ENCODE peak calls at places on chromosome 5, in five cellular contexts. Y, A, K, O and J are unnamed samples.
A peak's percentile ranks its signal among the peaks of the same experiment; 100 is the strongest.

GRCh38 chr5:28710360-28710759 is 1672.0 kb upstream of the CDH9 start:
- DNase-seq in Y (no peak), A (no peak), K (no peak), O (no peak), J (no peak)

GRCh38 chr5:160399402-160400353 is at the start of gene FAM200C:
- DNase-seq in Y (peak; percentile 82), A (peak; percentile 94), K (peak; percentile 95), O (peak; percentile 98), J (peak; percentile 95)

GRCh38 chr5:113202904-113203716 is 226.5 kb downstream of the DCP2 start:
- DNase-seq in Y (peak; percentile 77), A (peak; percentile 75), K (peak; percentile 42), O (peak; percentile 62), J (peak; percentile 41)

GRCh38 chr5:91016954-91017690 is 366.0 kb downstream of the ARRDC3 start:
- DNase-seq in Y (peak; percentile 25), A (peak; percentile 80), K (no peak), O (no peak), J (no peak)

GRCh38 chr5:122674412-122674811 is 100.5 kb upstream of the SNX2 start:
- DNase-seq in Y (no peak), A (no peak), K (no peak), O (no peak), J (no peak)

GRCh38 chr5:68356216-68356615 is 140.7 kb downstream of the PIK3R1 start:
- DNase-seq in Y (no peak), A (no peak), K (no peak), O (no peak), J (no peak)

GRCh38 chr5:66615894-66616293 is 19.7 kb downstream of the MAST4 start:
- DNase-seq in Y (no peak), A (no peak), K (no peak), O (no peak), J (no peak)

GRCh38 chr5:172172912-172173591 is 15.0 kb downstream of the STK10 start:
- DNase-seq in Y (no peak), A (no peak), K (no peak), O (no peak), J (no peak)

GRCh38 chr5:54844905-54845566 is 140.4 kb downstream of the ESM1 start:
- DNase-seq in Y (peak; percentile 32), A (peak; percentile 85), K (peak; percentile 65), O (no peak), J (no peak)

GRCh38 chr5:56977034-56977433 is 25.1 kb upstream of the MIER3 start:
- DNase-seq in Y (no peak), A (no peak), K (no peak), O (no peak), J (no peak)

GRCh38 chr5:16406630-16407029 is 59.0 kb downstream of the ZNF622 start:
- DNase-seq in Y (no peak), A (no peak), K (no peak), O (no peak), J (no peak)

GRCh38 chr5:33549982-33550567 is 109.3 kb downstream of the TARS1 start:
- DNase-seq in Y (no peak), A (no peak), K (no peak), O (peak; percentile 13), J (no peak)

GRCh38 chr5:73233461-73234151 is 60.6 kb downstream of the TMEM174 start:
- DNase-seq in Y (no peak), A (peak; percentile 22), K (peak; percentile 17), O (no peak), J (peak; percentile 60)

GRCh38 chr5:15021286-15022046 is 149.9 kb upstream of the ANKH start:
- DNase-seq in Y (peak; percentile 89), A (peak; percentile 56), K (no peak), O (no peak), J (no peak)

GRCh38 chr5:84861306-84861705 is 476.6 kb upstream of the EDIL3 start:
- DNase-seq in Y (peak; percentile 53), A (no peak), K (no peak), O (no peak), J (no peak)

GRCh38 chr5:140926211-140926902 is at the start of gene PCDHAC1:
- DNase-seq in Y (peak; percentile 5), A (peak; percentile 27), K (peak; percentile 77), O (peak; percentile 13), J (peak; percentile 95)

GRCh38 chr5:178241688-178242231 is 9.2 kb upstream of the PHYKPL start:
- DNase-seq in Y (no peak), A (no peak), K (no peak), O (no peak), J (no peak)

GRCh38 chr5:142717582-142718215 is 31.8 kb upstream of the FGF1 start:
- DNase-seq in Y (peak; percentile 39), A (peak; percentile 79), K (peak; percentile 76), O (no peak), J (peak; percentile 57)

GRCh38 chr5:171543486-171543885 is 124.0 kb downstream of the FGF18 start:
- DNase-seq in Y (no peak), A (peak; percentile 14), K (no peak), O (no peak), J (no peak)

GRCh38 chr5:120454094-120454798 is 9.9 kb upstream of the PRR16 start:
- DNase-seq in Y (peak; percentile 88), A (peak; percentile 90), K (peak; percentile 65), O (no peak), J (no peak)

GRCh38 chr5:93196986-93197385 is 384.0 kb downstream of the NR2F1-AS1 start:
- DNase-seq in Y (no peak), A (no peak), K (no peak), O (no peak), J (no peak)

GRCh38 chr5:17021363-17021932 is 85.4 kb upstream of the MYO10 start:
- DNase-seq in Y (no peak), A (no peak), K (no peak), O (no peak), J (no peak)

GRCh38 chr5:71013575-71013974 is 11.6 kb downstream of the NAIP start:
- DNase-seq in Y (no peak), A (no peak), K (peak; percentile 0), O (peak; percentile 42), J (peak; percentile 50)

GRCh38 chr5:80967500-80968181 is 7.5 kb downstream of the RASGRF2 start:
- DNase-seq in Y (peak; percentile 87), A (peak; percentile 88), K (peak; percentile 94), O (no peak), J (no peak)

GRCh38 chr5:63011158-63011557 is 432.5 kb downstream of the LRRC70 start:
- DNase-seq in Y (no peak), A (no peak), K (no peak), O (no peak), J (no peak)

GRCh38 chr5:76733049-76733417 is 17.1 kb downstream of the F2R start:
- DNase-seq in Y (no peak), A (no peak), K (no peak), O (no peak), J (no peak)

GRCh38 chr5:13581132-13581531 is 363.4 kb downstream of the DNAH5 start:
- DNase-seq in Y (no peak), A (no peak), K (no peak), O (no peak), J (no peak)

DNA sequence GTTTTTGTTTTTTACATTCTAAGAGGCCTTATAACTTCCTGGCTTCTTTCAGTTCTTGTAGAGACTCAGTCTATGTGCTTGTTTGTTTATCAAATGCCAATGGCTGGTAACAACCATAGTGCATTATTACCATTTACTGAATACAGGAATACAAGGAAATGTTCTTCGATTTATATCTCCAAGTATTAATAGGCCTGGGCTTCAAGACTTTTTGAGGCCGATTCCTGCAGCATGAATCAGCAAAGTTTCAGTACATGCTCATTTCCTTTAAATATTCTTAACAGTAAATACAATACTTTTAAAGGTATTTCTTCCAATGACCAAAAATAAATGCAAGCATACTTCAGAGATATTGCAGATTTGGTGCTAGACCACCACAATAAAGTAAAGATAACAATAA is 535.3 kb downstream of the EFNA5 start:
- DNase-seq in Y (peak; percentile 60), A (peak; percentile 39), K (peak; percentile 82), O (no peak), J (no peak)
- H3K9ac ChIP-seq in Y (no peak overlapping the region), A (no peak overlapping the region), K (peak overlapping the region; percentile 9), O (no peak overlapping the region), J (no peak overlapping the region)

GRCh38 chr5:118552731-118553360 is 435.5 kb downstream of the DTWD2 start:
- DNase-seq in Y (no peak), A (no peak), K (no peak), O (no peak), J (no peak)
- H3K9ac ChIP-seq in Y (no peak overlapping the region), A (no peak overlapping the region), K (no peak overlapping the region), O (no peak overlapping the region), J (no peak overlapping the region)

DNA sequence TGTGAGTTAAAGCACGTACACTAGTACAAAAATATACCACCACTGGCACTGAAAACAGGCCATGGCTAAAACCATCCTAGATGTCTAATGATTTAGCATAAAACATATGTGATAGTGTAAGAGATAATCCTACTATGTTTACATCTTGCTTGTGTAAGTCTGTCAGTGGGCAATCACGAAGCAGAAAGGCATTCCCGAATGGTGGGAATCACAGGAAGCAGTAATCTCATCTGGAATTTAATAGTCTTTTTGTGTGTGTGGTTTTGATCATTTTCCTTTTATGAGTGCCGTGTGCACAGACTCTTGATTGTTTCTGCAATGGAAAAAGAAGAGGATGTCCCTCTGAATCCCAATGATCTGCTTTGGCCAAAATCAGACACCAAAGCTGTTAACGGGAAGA is 200.5 kb downstream of the EBF1 start:
- DNase-seq in Y (no peak), A (no peak), K (no peak), O (no peak), J (no peak)
- H3K9ac ChIP-seq in Y (no peak overlapping the region), A (no peak overlapping the region), K (no peak overlapping the region), O (no peak overlapping the region), J (no peak overlapping the region)

GRCh38 chr5:150105898-150106615 is 19.7 kb upstream of the CSF1R start:
- DNase-seq in Y (no peak), A (no peak), K (no peak), O (peak; percentile 5), J (no peak)

GRCh38 chr5:150101019-150101418 is 14.7 kb upstream of the CSF1R start:
- DNase-seq in Y (no peak), A (no peak), K (no peak), O (no peak), J (peak; percentile 43)

GRCh38 chr5:150104550-150104870 is 18.2 kb upstream of the CSF1R start:
- DNase-seq in Y (no peak), A (no peak), K (no peak), O (no peak), J (no peak)

GRCh38 chr5:150106669-150107068 is 20.3 kb upstream of the CSF1R start:
- DNase-seq in Y (peak; percentile 17), A (no peak), K (no peak), O (peak; percentile 5), J (no peak)

DNA sequence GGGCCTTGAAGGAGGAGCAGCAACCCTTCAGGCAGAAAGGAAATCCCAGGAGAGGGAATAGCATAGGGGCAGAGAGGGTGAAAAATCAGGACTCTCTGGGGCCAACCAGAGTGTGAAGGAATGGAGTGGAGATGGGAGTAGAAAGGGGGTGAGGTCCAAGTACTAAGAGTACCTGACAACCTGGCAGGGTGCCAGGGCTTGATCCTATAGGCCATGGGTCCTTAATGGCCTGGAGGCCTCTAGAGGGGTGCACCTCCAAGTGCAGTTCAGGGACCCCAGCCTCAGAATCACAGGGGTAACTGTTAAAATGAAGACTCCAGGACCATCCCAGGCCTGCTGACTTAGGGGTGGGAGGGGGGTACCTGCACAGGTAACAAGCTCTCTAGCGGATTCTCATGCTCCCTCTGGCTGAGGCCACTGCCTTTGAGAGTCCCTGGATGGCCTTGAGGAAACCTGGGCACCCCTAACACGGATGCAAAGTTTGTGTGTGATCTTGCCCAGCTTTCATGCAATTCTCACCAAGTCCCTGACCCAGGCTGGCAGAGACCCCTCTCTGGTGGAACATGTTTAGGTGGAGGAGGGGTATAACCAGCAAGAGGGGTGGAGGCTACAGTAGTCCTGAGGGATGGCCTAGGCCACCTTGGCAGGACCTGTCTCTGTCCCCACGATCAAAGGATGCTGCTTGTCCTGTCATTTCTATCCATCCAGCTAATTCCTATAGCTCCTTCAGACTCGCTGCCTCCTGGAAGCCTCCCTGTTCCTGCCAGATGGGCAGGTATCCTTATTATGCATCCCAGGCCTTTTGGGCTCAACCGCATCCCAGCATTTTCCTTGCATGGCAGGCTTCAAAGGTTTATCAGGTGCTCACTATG is 17.6 kb upstream of the CSF1R start:
- DNase-seq in Y (no peak), A (no peak), K (no peak), O (peak; percentile 7), J (no peak)
- H3K9ac ChIP-seq in Y (no peak overlapping the region), A (no peak overlapping the region), K (no peak overlapping the region), O (no peak overlapping the region), J (no peak overlapping the region)